ENCODE peak calls at places on chromosomes 4 and X, in six cellular contexts. E is naive thymus-derived CD4-positive, alpha-beta T cell; F is neural progenitor cell; G is CD4-positive, alpha-beta T cell; U is GM23248; W is psoas muscle. S is an unnamed sample.

GRCh38 chr4:101218346-101218745 is 129.0 kb downstream of the PPP3CA start:
- DNase-seq in E (no peak), F (no peak), G (no peak), U (peak; percentile 50), W (no peak), S (no peak)

GRCh38 chr4:2365054-2365912 is 53.2 kb downstream of the ZFYVE28 start:
- DNase-seq in E (peak; percentile 31), F (no peak), G (no peak), U (no peak), W (no peak), S (no peak)

GRCh38 chr4:52408471-52408870 is 250.6 kb downstream of the USP46 start:
- DNase-seq in E (no peak), F (no peak), G (no peak), U (no peak), W (no peak), S (no peak)

GRCh38 chr4:73979407-73979806 is 2.4 kb downstream of the PF4 start:
- DNase-seq in E (no peak), F (no peak), G (no peak), U (no peak), W (no peak), S (no peak)

GRCh38 chrX:45807572-45808425 is 607.1 kb upstream of the DIPK2B start:
- DNase-seq in E (peak; percentile 12), F (peak; percentile 32), G (no peak), U (peak; percentile 72), W (no peak), S (no peak)

GRCh38 chr4:98786866-98787265 is 128.5 kb upstream of the TSPAN5 start:
- DNase-seq in E (no peak), F (no peak), G (no peak), U (peak; percentile 30), W (no peak), S (no peak)

GRCh38 chr4:140151700-140152014 is 2.3 kb downstream of the MAML3 start:
- DNase-seq in E (no peak), F (peak; percentile 95), G (peak; percentile 57), U (peak; percentile 84), W (peak; percentile 68), S (peak; percentile 18)

GRCh38 chr4:93897559-93897958 is 69.0 kb downstream of the ATOH1 start:
- DNase-seq in E (no peak), F (no peak), G (no peak), U (peak; percentile 19), W (no peak), S (no peak)

GRCh38 chr4:151990201-151990600 is 229.4 kb upstream of the GATB start:
- DNase-seq in E (no peak), F (no peak), G (no peak), U (peak; percentile 83), W (no peak), S (no peak)

DNA sequence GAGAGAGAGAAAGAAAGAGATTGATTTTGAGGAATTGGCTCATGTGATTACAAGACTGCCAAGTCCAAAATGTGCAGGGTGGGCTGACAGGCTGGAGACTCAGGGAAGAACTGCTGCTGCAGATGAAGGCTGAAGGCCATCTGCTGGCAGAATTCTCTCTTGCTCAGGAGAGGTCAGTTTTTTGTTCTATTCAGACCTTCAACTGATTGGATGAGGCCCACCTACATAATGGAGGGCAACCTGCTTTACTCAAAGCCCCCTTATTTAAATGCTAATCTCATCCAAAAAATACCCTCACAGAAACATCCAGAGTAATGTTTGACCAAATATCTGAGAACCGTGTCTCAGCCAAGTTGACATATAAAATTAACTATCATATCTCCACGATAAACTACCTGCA is 38.2 kb upstream of the MAMLD1 start:
- DNase-seq in E (no peak), F (no peak), G (no peak), U (no peak), W (no peak), S (no peak)
- H3K27ac ChIP-seq in E (no peak overlapping the region), F (no peak overlapping the region), G (no peak overlapping the region), U (no peak overlapping the region), W (no peak overlapping the region), S (no peak overlapping the region)

GRCh38 chr4:85793256-85793655 is 318.3 kb downstream of the ARHGAP24 start:
- DNase-seq in E (no peak), F (no peak), G (no peak), U (no peak), W (no peak), S (no peak)
- H3K27ac ChIP-seq in E (no peak overlapping the region), F (no peak overlapping the region), G (no peak overlapping the region), U (peak overlapping the region; percentile 25), W (no peak overlapping the region), S (no peak overlapping the region)

DNA sequence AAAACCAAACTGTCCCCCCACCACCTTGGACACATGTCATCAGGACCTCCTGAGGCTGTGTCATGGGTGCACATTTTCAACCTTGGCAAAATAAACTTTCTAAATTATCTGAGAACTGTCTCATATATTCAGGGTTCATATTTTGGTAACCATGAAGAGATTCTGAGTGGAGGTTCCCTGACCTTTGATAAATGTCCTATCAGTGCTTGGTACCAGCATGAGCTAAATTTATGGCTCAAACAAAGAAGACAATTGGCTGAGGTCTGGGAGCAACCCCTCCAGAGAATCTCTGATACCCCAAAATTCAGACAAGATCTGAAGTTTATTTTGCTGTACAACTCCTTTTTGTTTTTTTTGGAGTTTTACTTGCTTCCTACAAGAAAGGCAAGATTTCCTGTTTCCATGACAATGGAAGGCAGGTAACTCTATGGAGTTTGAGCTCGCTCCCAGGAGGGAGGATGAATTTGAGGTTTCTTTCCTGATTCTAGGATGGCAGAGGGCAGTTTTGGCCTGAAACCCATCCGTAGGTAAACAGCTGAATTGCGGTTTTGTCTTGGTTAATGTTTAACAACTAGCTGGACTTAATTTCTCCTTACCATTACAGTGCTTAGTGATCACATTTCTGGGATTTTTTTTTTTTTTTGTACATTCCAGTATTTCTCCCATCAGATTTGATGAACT is 14.5 kb downstream of the UGT2B15 start:
- DNase-seq in E (no peak), F (no peak), G (no peak), U (no peak), W (no peak), S (no peak)
- H3K27ac ChIP-seq in E (no peak overlapping the region), F (no peak overlapping the region), G (no peak overlapping the region), U (no peak overlapping the region), W (no peak overlapping the region), S (no peak overlapping the region)

GRCh38 chrX:91331476-91331875 is 103.2 kb upstream of the PABPC5 start:
- DNase-seq in E (no peak), F (no peak), G (no peak), U (no peak), W (no peak), S (no peak)
- H3K27ac ChIP-seq in E (no peak overlapping the region), F (no peak overlapping the region), G (no peak overlapping the region), U (no peak overlapping the region), W (no peak overlapping the region), S (no peak overlapping the region)

GRCh38 chrX:154991476-154991875 is 31.0 kb downstream of the F8 start:
- DNase-seq in E (no peak), F (no peak), G (no peak), U (no peak), W (no peak), S (no peak)
- H3K27ac ChIP-seq in E (no peak overlapping the region), F (no peak overlapping the region), G (no peak overlapping the region), U (no peak overlapping the region), W (no peak overlapping the region), S (no peak overlapping the region)

DNA sequence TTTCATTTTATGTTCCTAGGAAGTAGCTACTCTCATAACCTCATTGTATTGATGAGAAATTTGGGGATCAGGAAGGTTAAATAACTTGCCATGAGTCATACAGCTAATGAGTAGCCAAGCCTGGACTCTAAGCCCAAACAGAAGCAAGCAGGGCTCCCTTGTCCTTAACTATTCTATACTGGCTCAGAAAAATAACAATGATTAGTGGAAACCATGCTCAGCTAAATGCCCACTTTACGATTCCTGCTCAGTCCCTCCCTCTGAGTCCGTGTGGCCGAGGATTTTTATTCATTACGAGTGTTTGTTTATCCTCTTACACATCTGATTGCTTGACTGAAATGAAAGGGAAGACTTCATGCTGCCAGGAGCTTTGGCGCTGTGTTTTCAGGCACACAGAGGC is 100.9 kb downstream of the SLC34A2 start:
- DNase-seq in E (no peak), F (peak; percentile 5), G (no peak), U (no peak), W (no peak), S (no peak)
- H3K27ac ChIP-seq in E (no peak overlapping the region), F (no peak overlapping the region), G (no peak overlapping the region), U (no peak overlapping the region), W (no peak overlapping the region), S (no peak overlapping the region)